ENCODE peak calls at places on chromosome 1, in eight cellular contexts. T, A, G, U, Y, B, M and H are unnamed samples.

GRCh38 chr1:35080171-35080854 is 1.1 kb downstream of the ZMYM1 start:
- DNase-seq in T (no peak), Y (no peak), A (no peak), U (no peak), G (no peak), B (no peak), M (no peak), H (no peak)

GRCh38 chr1:228211871-228212414 is 4.1 kb downstream of the OBSCN start:
- DNase-seq in Y (no peak), U (no peak), A (no peak), M (no peak), G (no peak), B (no peak), T (no peak), H (no peak)

GRCh38 chr1:237013608-237014007 is 9.4 kb upstream of the MT1HL1 start:
- DNase-seq in G (no peak), T (no peak), Y (no peak), B (no peak), U (no peak), A (peak; percentile 63), M (no peak), H (no peak)

GRCh38 chr1:29703596-29703995 is 467.3 kb downstream of the PTPRU start:
- DNase-seq in M (peak; percentile 27), A (peak; percentile 76), G (peak; percentile 48), T (peak; percentile 62), U (no peak), Y (no peak), B (peak; percentile 63), H (peak; percentile 59)

GRCh38 chr1:47776554-47777156 is 220.5 kb downstream of the TRABD2B start:
- DNase-seq in T (no peak), U (no peak), B (no peak), A (no peak), M (no peak), Y (no peak), G (peak; percentile 17), H (no peak)

GRCh38 chr1:52238887-52239707 is 97.2 kb downstream of the ZFYVE9 start:
- DNase-seq in A (peak; percentile 34), T (peak; percentile 21), Y (no peak), B (peak; percentile 20), M (no peak), G (no peak), U (no peak), H (no peak)

GRCh38 chr1:150066838-150067183 is 765 bp upstream of the VPS45 start:
- DNase-seq in A (peak; percentile 23), T (no peak), G (peak; percentile 49), U (no peak), B (peak; percentile 25), Y (no peak), M (peak; percentile 34), H (no peak)

GRCh38 chr1:19645544-19646252 is 1.6 kb downstream of the NBL1 start:
- DNase-seq in T (no peak), A (peak; percentile 52), M (no peak), B (no peak), U (no peak), G (no peak), Y (no peak), H (peak; percentile 36)

GRCh38 chr1:91741301-91741700 is 144.7 kb downstream of the TGFBR3 start:
- DNase-seq in U (no peak), M (no peak), B (no peak), G (no peak), Y (no peak), A (no peak), T (no peak), H (no peak)

GRCh38 chr1:226404063-226404903 is 3.6 kb downstream of the PARP1 start:
- DNase-seq in G (no peak), M (no peak), Y (no peak), B (no peak), T (peak; percentile 17), U (no peak), A (peak; percentile 38), H (no peak)

GRCh38 chr1:186864296-186864695 is 35.5 kb downstream of the PLA2G4A start:
- DNase-seq in M (no peak), Y (no peak), G (no peak), T (no peak), A (no peak), U (no peak), B (no peak), H (no peak)

GRCh38 chr1:165441166-165441955 is 3.6 kb downstream of the RXRG start:
- DNase-seq in A (no peak), M (no peak), B (no peak), U (no peak), T (no peak), G (no peak), Y (no peak), H (no peak)

GRCh38 chr1:33612877-33613487 is 140.5 kb downstream of the ZSCAN20 start:
- DNase-seq in T (peak; percentile 80), U (peak; percentile 5), Y (no peak), B (peak; percentile 72), G (peak; percentile 78), M (peak; percentile 75), A (peak; percentile 85), H (peak; percentile 72)

GRCh38 chr1:157994081-157994581 is 686 bp downstream of the KIRREL1 start:
- DNase-seq in U (no peak), Y (no peak), A (no peak), B (no peak), T (no peak), G (no peak), M (no peak), H (peak; percentile 20)

GRCh38 chr1:47023268-47024137 is at the start of gene CYP4X1:
- DNase-seq in T (peak; percentile 47), M (peak; percentile 19), U (no peak), Y (peak; percentile 15), A (peak; percentile 60), B (no peak), G (peak; percentile 18), H (peak; percentile 39)

GRCh38 chr1:54485417-54485816 is 62.6 kb upstream of the ACOT11 start:
- DNase-seq in G (no peak), A (no peak), B (no peak), Y (peak; percentile 53), U (no peak), M (no peak), T (no peak), H (peak; percentile 25)

GRCh38 chr1:214720561-214720960 is 117.6 kb downstream of the CENPF start:
- DNase-seq in M (no peak), Y (no peak), B (no peak), G (no peak), U (no peak), A (no peak), T (peak; percentile 24), H (no peak)

GRCh38 chr1:214719207-214719606 is 116.2 kb downstream of the CENPF start:
- DNase-seq in G (no peak), T (no peak), B (no peak), M (no peak), A (no peak), Y (no peak), U (no peak), H (no peak)

GRCh38 chr1:214715126-214715525 is 112.1 kb downstream of the CENPF start:
- DNase-seq in T (no peak), Y (no peak), G (no peak), B (no peak), U (no peak), M (no peak), A (no peak), H (no peak)

GRCh38 chr1:214718724-214719123 is 115.7 kb downstream of the CENPF start:
- DNase-seq in M (no peak), B (no peak), U (no peak), A (peak; percentile 51), G (no peak), Y (no peak), T (peak; percentile 60), H (peak; percentile 68)

GRCh38 chr1:214717323-214717722 is 114.3 kb downstream of the CENPF start:
- DNase-seq in B (no peak), M (no peak), U (no peak), Y (no peak), A (peak; percentile 35), T (no peak), G (no peak), H (no peak)
- TF ChIP-seq CTCF in B (no peak), M (no peak), U (no peak), Y (no peak), A (no peak), T (no peak), G (no peak), H (no peak)

DNA sequence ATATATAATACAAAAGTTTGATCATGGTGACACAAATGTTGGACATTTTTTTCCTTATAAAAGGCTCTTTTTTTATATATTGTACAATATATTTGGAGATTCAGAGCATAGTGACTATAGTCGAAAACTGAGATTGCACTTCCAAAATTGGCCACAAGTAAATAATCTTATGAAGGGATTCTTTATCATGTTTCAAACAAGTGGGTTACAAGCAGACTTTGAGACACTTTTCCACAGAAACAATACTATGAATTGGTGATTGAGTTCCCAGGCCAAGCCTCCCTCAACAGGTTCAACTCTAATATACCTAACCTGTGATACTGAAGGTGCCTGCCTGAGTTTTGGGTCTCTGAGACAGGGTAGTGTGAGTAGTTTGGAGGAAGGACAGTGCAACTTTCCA is 13.8 kb downstream of the LEPR start:
- DNase-seq in Y (no peak), A (peak; percentile 11), B (no peak), T (no peak), U (no peak), G (no peak), M (no peak), H (no peak)
- TF ChIP-seq CTCF in Y (no peak), A (no peak), B (no peak), T (peak; percentile 19), U (no peak), G (peak; percentile 39), M (peak; percentile 9), H (no peak)

DNA sequence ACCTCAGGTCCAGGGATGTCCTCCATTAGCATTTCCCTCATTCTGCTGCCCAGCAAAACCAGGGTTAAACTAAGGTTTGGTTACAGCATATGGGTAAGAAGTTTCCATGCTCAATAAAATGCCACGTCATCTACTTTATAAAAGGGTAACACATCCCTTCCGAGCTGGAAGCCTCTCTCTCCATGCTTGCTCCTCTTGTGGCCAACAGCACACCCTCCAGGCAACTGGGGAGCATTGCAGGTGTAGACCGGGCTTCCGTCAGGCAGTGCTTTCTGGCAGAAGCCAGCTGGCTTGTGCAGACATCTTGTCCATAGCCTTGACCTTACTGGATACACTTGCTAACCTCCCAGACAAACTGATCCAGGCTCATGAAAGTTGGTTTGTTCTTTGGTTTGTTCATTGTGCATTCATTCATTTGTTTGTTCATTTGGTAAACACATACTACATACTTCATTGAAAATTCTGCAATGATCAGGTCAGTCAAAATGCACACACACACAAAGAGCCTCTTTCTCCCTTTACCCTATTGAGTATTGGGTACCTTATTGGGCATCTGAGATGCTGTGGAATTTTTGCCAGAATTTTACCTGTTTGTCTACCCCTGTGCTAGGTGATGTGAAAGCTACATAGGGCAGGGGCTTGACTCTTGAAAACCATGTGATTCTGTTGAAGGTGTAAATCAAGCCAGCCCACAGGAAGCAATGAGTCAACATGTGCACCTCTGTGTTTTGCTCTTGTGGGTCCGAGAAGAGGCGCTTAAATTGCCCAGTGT is 422.8 kb downstream of the CAMTA1 start:
- DNase-seq in G (peak; percentile 87), Y (no peak), A (peak; percentile 91), T (peak; percentile 52), B (peak; percentile 52), M (peak; percentile 47), U (no peak), H (peak; percentile 74)
- TF ChIP-seq CTCF in G (peak; percentile 80), Y (no peak), A (peak; percentile 99), T (peak; percentile 52), B (peak; percentile 67), M (peak; percentile 52), U (peak; percentile 68), H (peak; percentile 55)

DNA sequence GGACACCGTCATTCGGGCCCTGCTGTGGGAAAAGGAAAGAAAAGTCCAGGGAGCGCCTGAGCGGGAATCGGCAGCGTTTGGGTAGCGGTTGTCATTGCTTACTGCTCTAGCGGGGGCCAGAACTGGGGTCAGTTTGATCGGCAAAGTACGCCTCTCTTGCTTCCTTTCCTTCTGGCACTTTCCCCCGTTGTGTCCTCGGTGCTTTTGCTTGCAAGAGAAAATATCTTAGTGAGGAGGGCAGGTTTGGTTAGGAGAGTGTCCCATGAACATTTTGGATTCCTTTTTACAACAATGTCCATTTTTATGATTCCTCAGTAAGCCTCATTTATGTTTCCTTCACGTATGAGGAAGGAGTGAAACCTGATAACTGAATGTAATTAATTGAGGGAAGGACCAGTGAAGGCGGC is 673 bp downstream of the ST3GAL3 start:
- DNase-seq in A (peak; percentile 62), M (no peak), G (no peak), B (no peak), T (peak; percentile 50), U (no peak), Y (no peak), H (peak; percentile 51)
- TF ChIP-seq CTCF in A (no peak), M (no peak), G (no peak), B (no peak), T (no peak), U (no peak), Y (no peak), H (no peak)